ENCODE peak calls at places on chromosome 4, in four cellular contexts. K is A549, T is K562, S is HepG2. B is an unnamed sample.
A peak's percentile ranks its signal among the peaks of the same experiment; 100 is the strongest.

GRCh38 chr4:10369517-10369916 is 87.7 kb downstream of the ZNF518B start:
- DNase-seq in K (no peak), T (no peak), S (no peak), B (no peak)

GRCh38 chr4:85084371-85085170 is 118.1 kb upstream of the WDFY3 start:
- DNase-seq in K (peak; percentile 2), T (peak; percentile 12), S (peak; percentile 60), B (no peak)

GRCh38 chr4:6343950-6344408 is 74.3 kb downstream of the WFS1 start:
- DNase-seq in K (peak; percentile 85), T (peak; percentile 26), S (peak; percentile 54), B (no peak)

GRCh38 chr4:54525602-54526001 is 132.2 kb upstream of the KIT start:
- DNase-seq in K (no peak), T (no peak), S (no peak), B (no peak)

GRCh38 chr4:26161030-26161824 is 159.6 kb upstream of the RBPJ start:
- DNase-seq in K (no peak), T (no peak), S (peak; percentile 29), B (peak; percentile 33)

GRCh38 chr4:56465599-56466295 is 1.7 kb upstream of the SRP72 start:
- DNase-seq in K (no peak), T (no peak), S (no peak), B (no peak)

GRCh38 chr4:123892997-123893745 is 496.6 kb downstream of the SPRY1 start:
- DNase-seq in K (no peak), T (no peak), S (peak; percentile 86), B (no peak)

GRCh38 chr4:48305508-48305907 is 35.8 kb upstream of the SLAIN2 start:
- DNase-seq in K (no peak), T (no peak), S (no peak), B (no peak)

GRCh38 chr4:25236971-25237370 is 3.1 kb downstream of the PI4K2B start:
- DNase-seq in K (no peak), T (no peak), S (no peak), B (no peak)

GRCh38 chr4:152935661-152936445 is at the start of gene FHDC1:
- DNase-seq in K (no peak), T (peak; percentile 82), S (no peak), B (peak; percentile 86)

GRCh38 chr4:163172666-163173065 is 6.0 kb upstream of the NAF1 start:
- DNase-seq in K (no peak), T (peak; percentile 26), S (no peak), B (no peak)

GRCh38 chr4:64341711-64342110 is 67.5 kb downstream of the TECRL start:
- DNase-seq in K (no peak), T (no peak), S (no peak), B (no peak)

GRCh38 chr4:155666701-155667537 is at the start of gene GUCY1A1:
- DNase-seq in K (no peak), T (no peak), S (no peak), B (peak; percentile 75)

GRCh38 chr4:96845091-96845490 is 1005.2 kb downstream of the PDHA2 start:
- DNase-seq in K (no peak), T (no peak), S (no peak), B (no peak)

GRCh38 chr4:121724671-121725070 is 27.9 kb upstream of the ANXA5 start:
- DNase-seq in K (no peak), T (no peak), S (no peak), B (no peak)

GRCh38 chr4:53914313-53915016 is 149.9 kb downstream of the CHIC2 start:
- DNase-seq in K (peak; percentile 21), T (no peak), S (no peak), B (no peak)

GRCh38 chr4:153465583-153465921 is 608 bp upstream of the TMEM131L start:
- DNase-seq in K (peak; percentile 37), T (peak; percentile 49), S (peak; percentile 37), B (peak; percentile 41)

GRCh38 chr4:39970559-39971270 is 7.0 kb downstream of the PDS5A start:
- DNase-seq in K (no peak), T (peak; percentile 18), S (peak; percentile 48), B (peak; percentile 17)

GRCh38 chr4:48653217-48654014 is 126.7 kb downstream of the FRYL start:
- DNase-seq in K (no peak), T (no peak), S (no peak), B (no peak)

GRCh38 chr4:185534534-185534849 is 815 bp downstream of the PDLIM3 start:
- DNase-seq in K (no peak), T (no peak), S (no peak), B (no peak)

GRCh38 chr4:169730564-169730963 is 27.2 kb downstream of the HPF1 start:
- DNase-seq in K (no peak), T (no peak), S (no peak), B (no peak)

DNA sequence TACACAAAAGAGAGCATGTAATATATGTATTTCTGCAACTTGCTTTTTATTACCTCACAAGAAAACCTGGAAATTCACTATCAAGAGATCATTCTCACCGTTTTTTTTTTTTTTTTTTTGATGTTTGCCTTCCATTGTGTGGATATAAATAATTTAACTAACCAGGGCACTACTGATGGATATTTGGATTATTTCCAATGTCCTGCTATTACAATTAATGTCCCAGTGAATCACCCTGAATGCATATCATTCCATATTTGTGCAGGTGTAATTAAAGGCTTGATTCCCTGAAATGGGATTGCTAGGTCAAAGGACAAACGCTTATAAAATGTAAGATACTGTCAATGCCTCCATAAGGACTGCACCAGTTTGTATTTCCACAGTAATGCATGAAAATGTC is 87.8 kb downstream of the NCAPG start:
- DNase-seq in K (no peak), T (no peak), S (no peak), B (no peak)
- TF ChIP-seq HMGXB4 in K (no peak), T (no peak), S (no peak), B (no peak)

GRCh38 chr4:165462009-165462408 is 83.2 kb downstream of the CPE start:
- DNase-seq in K (no peak), T (no peak), S (no peak), B (no peak)
- TF ChIP-seq HMGXB4 in K (no peak), T (no peak), S (no peak), B (no peak)

GRCh38 chr4:165301833-165302232 is 25.6 kb upstream of the MSMO1 start:
- DNase-seq in K (no peak), T (peak; percentile 15), S (no peak), B (no peak)
- TF ChIP-seq HMGXB4 in K (no peak), T (no peak), S (no peak), B (no peak)

GRCh38 chr4:144318797-144319196 is 178.3 kb upstream of the GYPA start:
- DNase-seq in K (no peak), T (no peak), S (no peak), B (no peak)
- TF ChIP-seq HMGXB4 in K (no peak), T (no peak), S (no peak), B (no peak)

DNA sequence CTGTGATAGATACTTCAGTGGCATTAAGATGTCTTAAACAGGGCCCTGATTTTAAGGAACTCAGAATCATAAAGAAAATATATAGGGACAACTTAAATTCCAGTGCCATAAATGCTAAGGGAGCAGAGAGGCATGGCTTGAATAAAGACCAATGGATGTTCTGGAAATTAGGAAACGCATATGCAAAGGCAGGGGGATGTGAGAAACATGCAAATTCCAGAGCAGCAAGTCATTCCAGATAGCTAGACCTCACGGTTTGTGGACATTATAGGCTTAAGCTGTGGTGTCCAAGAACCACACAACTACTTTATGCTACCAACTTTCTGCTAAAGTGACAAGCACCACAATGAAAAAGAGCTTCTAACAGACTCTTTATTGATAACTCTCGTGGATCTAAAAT is 132.6 kb upstream of the ANK2 start:
- DNase-seq in K (no peak), T (no peak), S (no peak), B (no peak)
- TF ChIP-seq HMGXB4 in K (no peak), T (no peak), S (no peak), B (no peak)

GRCh38 chr4:71217688-71218087 is 121.1 kb upstream of the SLC4A4 start:
- DNase-seq in K (no peak), T (no peak), S (no peak), B (no peak)
- TF ChIP-seq HMGXB4 in K (no peak), T (no peak), S (no peak), B (no peak)

GRCh38 chr4:21531048-21531447 is 417.5 kb downstream of the KCNIP4 start:
- DNase-seq in K (no peak), T (no peak), S (no peak), B (no peak)

GRCh38 chr4:21529214-21529613 is 419.4 kb downstream of the KCNIP4 start:
- DNase-seq in K (no peak), T (no peak), S (no peak), B (no peak)
- TF ChIP-seq HMGXB4 in K (no peak), T (no peak), S (no peak), B (no peak)

DNA sequence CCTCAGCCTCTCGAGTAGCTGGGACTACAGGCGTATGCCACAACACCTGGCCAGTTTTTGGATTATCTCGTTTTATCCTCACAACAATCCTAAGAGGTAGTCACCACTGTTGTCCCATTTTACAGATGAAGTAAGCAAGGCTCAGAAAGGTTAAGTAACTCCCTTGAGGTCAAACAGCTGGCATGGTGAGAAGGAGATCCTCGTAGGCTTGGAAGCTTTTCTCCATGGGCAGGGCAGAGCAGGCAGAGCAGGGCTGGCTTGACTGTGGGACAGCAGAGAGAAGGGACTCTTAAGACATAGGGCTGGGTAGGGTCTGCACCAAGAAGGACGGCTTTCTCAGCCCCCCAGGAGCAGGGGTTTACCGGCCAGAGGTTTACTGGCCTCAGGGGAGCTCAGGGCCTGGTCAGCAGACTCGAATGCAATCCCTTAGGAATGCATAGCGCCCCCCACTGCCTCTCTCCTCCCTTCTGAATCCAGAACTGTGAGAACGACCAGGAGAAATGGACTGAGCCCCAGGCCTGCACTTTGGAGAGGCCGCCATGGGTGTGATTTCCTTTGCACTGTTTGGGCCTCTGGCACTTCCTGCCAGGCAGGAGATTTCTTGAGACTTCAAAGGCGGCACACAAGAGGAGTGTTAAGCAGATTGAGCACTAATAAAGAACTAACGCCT is 14.0 kb upstream of the CDKN2AIP start:
- DNase-seq in K (no peak), T (no peak), S (no peak), B (peak; percentile 62)
- TF ChIP-seq HMGXB4 in K (no peak), T (no peak), S (no peak), B (no peak)

DNA sequence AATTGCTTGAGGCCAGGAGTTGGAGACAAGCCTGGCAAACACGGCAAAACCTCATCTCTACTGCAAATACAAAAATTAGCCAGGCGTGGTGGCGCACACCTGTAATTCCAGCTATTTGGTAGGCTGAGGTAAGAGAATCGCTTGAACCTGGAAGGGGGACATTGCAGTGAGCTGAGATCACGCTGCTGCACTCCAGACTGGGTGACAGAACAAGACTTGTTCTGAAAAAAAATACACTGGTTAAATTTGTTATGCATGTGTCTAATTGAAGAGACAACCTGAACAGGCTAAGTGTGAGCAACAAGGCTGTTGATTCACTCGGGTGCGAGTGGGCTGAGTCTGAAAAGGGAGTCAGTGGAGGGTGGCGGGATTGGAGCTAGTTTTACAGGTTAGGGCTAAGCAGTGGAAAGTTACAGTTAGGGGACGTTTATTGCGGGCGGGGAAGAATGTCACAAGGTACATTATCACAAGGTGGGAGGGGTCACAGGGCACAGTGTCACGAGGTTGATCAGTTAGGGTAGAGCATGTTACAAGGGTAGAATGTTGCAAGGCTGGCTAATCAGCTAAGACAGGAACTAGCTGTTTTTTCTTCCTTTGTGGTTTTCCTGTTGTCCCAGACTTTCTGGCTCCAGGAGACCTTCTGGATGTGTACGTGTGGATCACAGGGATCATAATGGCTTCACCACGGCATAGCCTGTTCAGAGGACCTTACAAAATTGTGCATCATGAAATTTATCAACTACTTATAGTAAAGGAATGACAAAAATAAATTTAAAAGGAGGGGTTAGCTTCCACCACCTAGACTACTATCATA is 115.8 kb downstream of the NAA11 start:
- DNase-seq in K (no peak), T (peak; percentile 79), S (peak; percentile 65), B (no peak)
- TF ChIP-seq HMGXB4 in K (no peak), T (no peak), S (no peak), B (no peak)

GRCh38 chr4:8838911-8839431 is 32.7 kb downstream of the HMX1 start:
- DNase-seq in K (no peak), T (no peak), S (no peak), B (no peak)
- TF ChIP-seq HMGXB4 in K (no peak), T (no peak), S (no peak), B (no peak)